ENCODE peak calls at places on chromosome 17, in four cellular contexts. I is HepG2; G is naive thymus-derived CD4-positive, alpha-beta T cell; W is cardiac muscle cell. R is an unnamed sample.
A peak's percentile ranks its signal among the peaks of the same experiment; 100 is the strongest.

GRCh38 chr17:66625321-66625767 is 209.6 kb upstream of the CACNG5 start:
- DNase-seq in I (peak; percentile 41), G (no peak), W (peak; percentile 45), R (peak; percentile 14)

GRCh38 chr17:28746611-28747045 is 2.8 kb downstream of the TRAF4 start:
- DNase-seq in I (no peak), G (no peak), W (no peak), R (no peak)

GRCh38 chr17:34243732-34244299 is 11.3 kb upstream of the CCL2 start:
- DNase-seq in I (no peak), G (no peak), W (no peak), R (no peak)

GRCh38 chr17:2179615-2180295 is 123.8 kb downstream of the SMG6 start:
- DNase-seq in I (no peak), G (no peak), W (peak; percentile 98), R (no peak)

GRCh38 chr17:48760411-48760810 is 31.9 kb upstream of the HOXB13 start:
- DNase-seq in I (no peak), G (no peak), W (no peak), R (no peak)

GRCh38 chr17:21463779-21464407 is 87.7 kb downstream of the KCNJ12 start:
- DNase-seq in I (no peak), G (no peak), W (peak; percentile 3), R (no peak)

GRCh38 chr17:75693500-75694481 is 26.7 kb downstream of the SAP30BP start:
- DNase-seq in I (no peak), G (no peak), W (peak; percentile 81), R (peak; percentile 33)

GRCh38 chr17:18006495-18007239 is 32.3 kb downstream of the ATPAF2 start:
- DNase-seq in I (no peak), G (no peak), W (no peak), R (no peak)

GRCh38 chr17:75460295-75460694 is 3.9 kb downstream of the TMEM94 start:
- DNase-seq in I (no peak), G (no peak), W (no peak), R (no peak)

GRCh38 chr17:77909236-77909635 is 49.3 kb upstream of the TNRC6C start:
- DNase-seq in I (no peak), G (no peak), W (peak; percentile 50), R (no peak)

GRCh38 chr17:73304971-73305786 is 6.6 kb downstream of the CDC42EP4 start:
- DNase-seq in I (no peak), G (no peak), W (peak; percentile 88), R (no peak)

GRCh38 chr17:58184308-58184985 is 8.1 kb upstream of the EPX start:
- DNase-seq in I (no peak), G (no peak), W (peak; percentile 50), R (peak; percentile 15)

GRCh38 chr17:75124041-75124818 is 7.3 kb downstream of the NT5C start:
- DNase-seq in I (peak; percentile 48), G (no peak), W (peak; percentile 78), R (no peak)

GRCh38 chr17:77349976-77350830 is 209.4 kb downstream of the SEC14L1 start:
- DNase-seq in I (no peak), G (no peak), W (peak; percentile 84), R (no peak)

GRCh38 chr17:81491761-81492160 is 20.8 kb downstream of the ACTG1 start:
- DNase-seq in I (no peak), G (no peak), W (no peak), R (no peak)

GRCh38 chr17:7438050-7438614 is 1.2 kb upstream of the FGF11 start:
- DNase-seq in I (no peak), G (peak; percentile 64), W (peak; percentile 17), R (peak; percentile 58)

GRCh38 chr17:10022416-10022815 is 117.3 kb upstream of the RCVRN start:
- DNase-seq in I (no peak), G (no peak), W (no peak), R (no peak)

GRCh38 chr17:61400058-61400785 is 579 bp downstream of the TBX2 start:
- DNase-seq in I (no peak), G (no peak), W (peak; percentile 61), R (no peak)

GRCh38 chr17:20721151-20721550 is 141.6 kb downstream of the CDRT15L2 start:
- DNase-seq in I (no peak), G (no peak), W (peak; percentile 80), R (no peak)

GRCh38 chr17:42290577-42290976 is 2.3 kb downstream of the STAT5A start:
- DNase-seq in I (no peak), G (no peak), W (no peak), R (no peak)

GRCh38 chr17:58593121-58593520 is 78.7 kb upstream of the MTMR4 start:
- DNase-seq in I (no peak), G (no peak), W (no peak), R (no peak)

DNA sequence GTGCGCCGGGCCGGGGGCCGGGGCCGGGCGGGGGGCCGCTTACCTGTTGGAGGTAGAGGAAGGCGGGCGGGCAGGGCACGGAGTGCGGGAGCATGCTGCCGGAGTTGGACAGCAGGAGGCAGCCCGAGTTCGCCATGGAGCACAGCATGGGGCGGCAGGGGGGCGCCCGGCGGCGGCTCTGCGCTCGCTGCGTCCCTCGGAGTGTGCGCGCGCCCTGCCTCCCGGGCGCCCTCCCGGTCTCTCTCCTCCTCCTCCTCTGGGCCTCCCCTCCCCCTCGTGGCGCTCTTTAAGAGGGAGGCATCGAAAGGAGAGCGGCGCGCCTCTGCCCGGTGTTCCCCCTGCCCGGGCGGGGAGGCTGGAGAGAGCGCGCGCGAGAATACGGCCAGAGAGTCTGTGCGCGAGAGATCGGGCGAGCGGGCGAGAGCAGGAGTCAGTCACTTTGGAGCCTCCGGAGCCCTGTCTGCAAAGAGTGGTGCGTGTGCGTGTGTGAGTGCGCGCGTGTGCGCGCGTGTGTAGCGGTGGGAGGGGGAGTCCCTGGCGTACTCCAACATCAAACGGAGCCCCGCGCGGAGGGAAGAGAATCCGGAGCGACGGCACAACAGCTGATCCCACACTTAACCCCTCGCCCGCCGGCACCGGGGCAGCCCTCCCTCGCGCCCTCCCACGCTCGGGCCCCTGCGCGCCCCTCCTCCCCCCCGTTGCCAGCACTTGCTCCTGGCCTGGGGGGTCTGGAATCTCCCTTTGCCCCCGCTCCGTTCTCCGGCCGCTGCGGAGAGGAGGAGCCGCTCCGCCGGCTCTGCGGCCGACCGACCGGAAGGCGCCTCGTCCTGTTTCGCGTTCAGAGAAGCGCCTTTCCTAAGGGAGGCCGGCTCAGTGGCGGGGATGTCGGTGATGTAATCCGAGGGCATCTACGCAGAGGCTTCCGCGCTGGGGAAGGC is 108.9 kb downstream of the ENGASE start:
- DNase-seq in I (no peak), G (no peak), W (peak; percentile 25), R (peak; percentile 73)
- H3K4me3 ChIP-seq in I (no peak overlapping the region), G (no peak overlapping the region), W (peak overlapping the region; percentile 64), R (peak overlapping the region; percentile 86)

DNA sequence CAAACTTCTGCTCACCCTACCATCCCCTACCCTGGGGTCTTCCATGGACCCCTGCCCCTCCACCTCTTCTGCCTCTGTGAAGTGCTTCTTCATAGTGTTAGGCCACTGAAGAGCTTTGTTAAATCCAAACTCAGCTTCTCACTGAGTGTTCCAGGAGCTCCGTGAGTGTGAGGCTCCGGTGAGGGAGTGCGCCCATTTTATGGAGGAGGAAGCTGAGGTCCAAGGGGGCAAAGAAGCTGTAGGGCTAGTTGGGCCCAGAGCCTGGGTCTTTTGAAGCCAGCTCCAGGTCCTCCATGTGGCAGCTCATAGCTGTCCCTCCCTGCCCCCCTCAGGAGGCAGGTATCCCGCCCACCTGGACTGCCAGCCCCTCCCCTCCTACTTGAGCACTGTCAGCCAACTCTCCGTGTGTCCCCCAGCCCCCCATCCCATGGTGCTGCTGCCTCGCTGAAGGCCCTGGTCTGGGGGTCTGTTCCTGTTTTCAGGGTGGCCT is 6.0 kb downstream of the FMNL1 start:
- DNase-seq in I (no peak), G (no peak), W (no peak), R (no peak)
- H3K4me3 ChIP-seq in I (peak overlapping the region; percentile 62), G (peak overlapping the region; percentile 91), W (no peak overlapping the region), R (no peak overlapping the region)

DNA sequence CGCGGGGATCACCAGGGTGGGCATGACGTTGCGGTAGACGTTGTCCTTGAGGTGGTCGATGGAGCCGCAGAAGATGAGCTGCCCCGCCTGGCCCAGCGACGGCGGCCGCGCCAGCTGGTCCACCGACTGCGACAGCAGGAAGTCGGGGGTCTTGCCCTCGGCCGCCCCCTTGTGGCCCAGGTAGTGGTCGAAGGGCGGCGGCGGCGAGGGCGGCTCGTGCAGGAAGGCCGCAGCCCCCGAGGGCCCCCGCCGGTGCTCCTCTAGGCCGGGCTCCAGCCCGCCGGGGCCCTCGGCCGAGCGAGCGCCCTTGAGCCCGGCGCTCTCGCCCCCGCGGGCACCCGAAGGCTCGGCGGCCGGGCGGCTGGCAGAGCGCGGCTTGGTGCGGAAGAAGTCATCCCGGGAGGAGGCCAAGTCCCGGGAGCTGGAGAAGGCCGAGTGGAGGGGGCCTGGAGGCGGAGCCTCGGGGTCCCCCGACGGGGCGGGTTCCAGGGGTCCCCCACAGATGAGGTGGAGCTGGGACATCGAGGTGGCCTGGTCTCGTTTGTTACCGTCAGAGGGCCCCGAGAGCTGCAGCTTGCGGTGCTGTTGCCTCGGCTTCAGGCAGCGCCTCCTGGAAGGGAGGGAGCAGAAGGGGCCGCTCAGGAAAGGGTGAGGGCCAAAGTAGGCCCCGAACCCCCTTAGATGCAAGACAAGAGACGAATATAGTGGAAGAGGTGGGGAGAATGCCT is 8.9 kb downstream of the FAM171A2 start:
- DNase-seq in I (no peak), G (peak; percentile 62), W (peak; percentile 37), R (peak; percentile 72)
- H3K4me3 ChIP-seq in I (peak overlapping the region; percentile 56), G (no peak overlapping the region), W (no peak overlapping the region), R (peak overlapping the region; percentile 65)

DNA sequence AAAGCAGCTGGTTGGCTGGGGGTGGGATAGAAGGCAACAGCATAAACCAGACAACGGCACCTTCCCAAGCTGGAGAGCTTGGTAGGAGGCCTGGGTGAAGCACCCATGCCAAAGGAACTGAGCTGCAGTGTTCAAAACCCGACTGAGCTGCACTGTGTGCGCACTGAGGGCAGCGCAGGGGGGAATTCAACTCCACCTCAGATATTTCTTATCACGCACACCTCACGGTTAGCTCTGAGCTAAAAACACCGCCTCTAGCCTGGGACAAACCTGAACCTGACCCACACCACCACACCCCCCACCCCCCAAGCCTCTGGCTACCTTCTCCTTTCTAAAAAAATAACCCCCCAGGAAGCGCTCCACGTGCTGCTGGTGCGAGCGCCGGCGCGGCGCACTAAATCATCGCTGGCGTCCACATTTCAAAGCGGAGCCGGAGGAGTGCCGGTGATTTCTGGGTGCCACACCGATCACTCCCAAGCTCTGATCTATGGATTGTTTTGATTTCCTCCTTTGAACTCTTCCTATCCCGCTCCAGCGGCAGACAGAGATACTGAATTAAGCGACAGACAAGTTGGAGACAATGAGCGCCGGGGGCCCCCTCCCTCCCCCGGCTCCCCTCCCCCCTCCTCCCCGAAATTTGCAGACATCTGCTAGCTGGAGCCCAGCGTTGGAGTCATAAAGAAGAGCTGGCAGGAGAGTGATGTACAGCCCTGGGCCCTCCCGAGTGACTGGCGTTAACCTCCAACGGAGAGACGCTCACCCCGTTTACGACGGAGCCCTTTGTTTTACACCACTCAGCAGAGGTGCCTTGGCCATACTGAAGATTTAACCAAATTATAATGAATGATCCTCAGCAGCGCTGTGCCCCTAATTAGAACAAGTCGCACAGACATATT is 85.0 kb downstream of the NOG start:
- DNase-seq in I (no peak), G (peak; percentile 23), W (no peak), R (peak; percentile 27)
- H3K4me3 ChIP-seq in I (no peak overlapping the region), G (peak overlapping the region; percentile 40), W (peak overlapping the region; percentile 25), R (no peak overlapping the region)

DNA sequence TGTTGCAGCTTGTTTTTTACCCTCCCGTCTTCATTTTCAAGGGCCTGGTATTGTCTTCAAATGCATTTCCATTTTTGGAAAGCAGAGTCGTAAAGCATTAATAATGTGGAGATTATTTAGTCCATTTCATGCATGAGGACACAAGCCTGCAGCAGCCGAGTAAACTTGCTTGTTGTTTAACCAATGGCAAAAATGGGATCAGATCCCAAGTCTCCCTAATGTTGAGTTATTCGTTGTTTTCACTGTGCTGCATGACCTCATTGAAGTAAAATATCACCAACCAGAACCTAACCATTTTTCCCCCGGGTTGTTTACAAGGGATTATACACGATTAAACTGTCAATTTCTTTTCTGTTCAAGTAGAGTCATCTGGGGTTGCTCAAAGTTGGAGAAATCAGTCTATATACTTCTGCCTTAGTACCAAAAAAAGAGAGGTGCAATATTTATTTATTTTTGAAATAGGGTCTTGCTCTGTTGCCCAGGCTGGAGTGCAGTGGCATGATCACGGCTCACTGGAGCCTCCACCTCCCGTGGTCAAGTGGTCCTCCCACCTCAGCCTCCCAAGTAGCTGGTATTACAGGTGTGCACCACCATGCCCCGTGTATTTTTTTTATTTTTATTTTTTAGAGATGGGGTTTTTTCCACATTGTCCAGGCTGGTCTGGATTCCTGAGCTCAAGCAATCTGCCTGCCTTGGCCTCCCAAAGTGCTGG is 12.4 kb downstream of the AMZ2 start:
- DNase-seq in I (no peak), G (no peak), W (no peak), R (no peak)
- H3K4me3 ChIP-seq in I (no peak overlapping the region), G (no peak overlapping the region), W (no peak overlapping the region), R (no peak overlapping the region)